ENCODE peak calls at places on chromosomes 12 and 14, in nine cellular contexts. I is H1, V is Peyer's patch, A is HepG2, M is HCT116, H is uterus, U is GM12892, E is IMR-90, Q is ovary. W is an unnamed sample.

GRCh38 chr12:98696036-98696646 is 51.1 kb downstream of the APAF1 start:
- DNase-seq in A (no peak), H (no peak), M (no peak), U (no peak), Q (no peak), I (peak; percentile 48), V (no peak), E (peak; percentile 9), W (no peak)

GRCh38 chr12:13583630-13584029 is 387.1 kb downstream of the EMP1 start:
- DNase-seq in V (no peak), M (no peak), A (no peak), H (no peak), I (no peak), E (no peak), Q (no peak), U (no peak), W (no peak)

GRCh38 chr14:23577710-23578392 is 739 bp downstream of the JPH4 start:
- DNase-seq in Q (no peak), E (no peak), M (no peak), U (no peak), H (no peak), A (no peak), V (no peak), I (peak; percentile 71), W (no peak)

GRCh38 chr14:38255408-38255672 is 553 bp downstream of the CLEC14A start:
- DNase-seq in H (no peak), U (no peak), I (peak; percentile 73), V (peak; percentile 45), M (no peak), Q (no peak), E (no peak), A (no peak), W (no peak)

GRCh38 chr12:119988440-119988787 is 622 bp upstream of the BICDL1 start:
- DNase-seq in M (no peak), I (no peak), U (no peak), H (no peak), Q (no peak), A (no peak), E (peak; percentile 42), V (no peak), W (peak; percentile 4)

GRCh38 chr14:69850086-69850735 is 29.0 kb upstream of the SMOC1 start:
- DNase-seq in I (peak; percentile 43), E (no peak), U (peak; percentile 39), A (peak; percentile 86), H (no peak), V (no peak), Q (no peak), M (no peak), W (no peak)

GRCh38 chr12:109253913-109254544 is 55.1 kb downstream of the FOXN4 start:
- DNase-seq in Q (no peak), H (no peak), U (no peak), I (no peak), E (no peak), A (no peak), V (no peak), M (no peak), W (no peak)

GRCh38 chr12:25653487-25654175 is 100.5 kb upstream of the LMNTD1 start:
- DNase-seq in A (no peak), Q (no peak), V (no peak), H (no peak), U (no peak), E (no peak), I (no peak), M (no peak), W (peak; percentile 63)

GRCh38 chr12:113246478-113247122 is 25.3 kb downstream of the TPCN1 start:
- DNase-seq in E (peak; percentile 38), I (peak; percentile 53), U (no peak), H (no peak), V (peak; percentile 70), Q (peak; percentile 46), A (peak; percentile 47), M (no peak), W (no peak)

GRCh38 chr14:72063761-72064282 is 131.6 kb downstream of the RGS6 start:
- DNase-seq in H (no peak), I (no peak), E (no peak), Q (no peak), V (no peak), A (no peak), U (no peak), M (no peak), W (no peak)

GRCh38 chr14:49893309-49894213 is 679 bp downstream of the ARF6 start:
- DNase-seq in Q (peak; percentile 53), H (peak; percentile 45), V (peak; percentile 82), I (no peak), A (no peak), U (peak; percentile 55), M (no peak), E (no peak), W (peak; percentile 42)

GRCh38 chr12:42076976-42077375 is 67.7 kb downstream of the GXYLT1 start:
- DNase-seq in H (no peak), U (no peak), Q (no peak), M (no peak), I (no peak), E (no peak), A (no peak), V (no peak), W (no peak)

GRCh38 chr12:3152892-3153291 is 75.7 kb downstream of the TSPAN9 start:
- DNase-seq in M (no peak), I (no peak), E (no peak), U (no peak), Q (no peak), A (no peak), V (peak; percentile 38), H (no peak), W (peak; percentile 73)

GRCh38 chr12:54891717-54892478 is 37.6 kb downstream of the MUCL1 start:
- DNase-seq in E (no peak), H (no peak), U (no peak), V (no peak), A (peak; percentile 89), I (no peak), M (no peak), Q (no peak), W (no peak)

GRCh38 chr14:84927096-84927910 is 602.6 kb upstream of the FLRT2 start:
- DNase-seq in U (no peak), Q (no peak), E (no peak), H (no peak), A (no peak), V (no peak), M (no peak), I (no peak), W (no peak)

GRCh38 chr12:90945070-90945649 is 9.8 kb downstream of the CCER1 start:
- DNase-seq in M (peak; percentile 21), Q (no peak), H (no peak), V (no peak), I (no peak), E (peak; percentile 49), U (no peak), A (peak; percentile 29), W (peak; percentile 24)

DNA sequence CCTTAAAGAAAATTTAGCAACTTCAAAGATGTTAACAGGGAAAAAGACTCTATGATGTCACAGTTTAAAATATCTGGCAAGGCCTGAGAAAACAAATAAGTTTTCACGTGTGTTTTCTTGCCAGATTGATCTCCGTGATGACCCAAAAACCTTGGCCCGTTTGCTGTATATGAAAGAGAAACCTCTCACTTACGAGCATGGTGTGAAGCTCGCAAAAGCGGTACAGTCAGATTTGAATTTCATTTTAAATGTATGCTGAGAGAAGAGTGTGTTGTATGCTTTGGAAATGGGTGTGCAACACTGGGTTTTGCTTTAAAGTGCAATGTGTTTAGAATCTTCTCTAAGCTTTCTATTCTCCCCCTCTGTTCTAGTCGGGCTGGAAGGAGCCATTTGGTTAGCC is 35.7 kb downstream of the GPHB5 start:
- DNase-seq in Q (no peak), V (no peak), E (no peak), I (no peak), M (no peak), H (no peak), A (no peak), U (no peak), W (no peak)
- TF ChIP-seq POLR2A in Q (no peak), V (no peak), E (no peak), I (no peak), M (no peak), H (no peak), A (no peak), U (no peak), W (no peak)

GRCh38 chr12:6688543-6688999 is 604 bp downstream of the ZNF384 start:
- DNase-seq in I (no peak), M (no peak), Q (peak; percentile 54), E (peak; percentile 13), V (peak; percentile 73), H (no peak), A (no peak), U (no peak), W (no peak)
- TF ChIP-seq POLR2A in I (no peak), M (no peak), Q (no peak), E (no peak), V (no peak), H (no peak), A (no peak), U (no peak), W (no peak)

GRCh38 chr14:77000340-77001235 is 27.9 kb downstream of the IRF2BPL start:
- DNase-seq in V (no peak), I (no peak), E (peak; percentile 79), Q (peak; percentile 41), U (no peak), A (no peak), M (no peak), H (no peak), W (peak; percentile 67)
- TF ChIP-seq POLR2A in V (no peak), I (no peak), E (no peak), Q (no peak), U (no peak), A (no peak), M (no peak), H (no peak), W (no peak)

GRCh38 chr12:132083731-132084641 is 60.1 kb downstream of the DDX51 start:
- DNase-seq in U (peak; percentile 99), I (peak; percentile 92), V (peak; percentile 96), M (peak; percentile 76), E (peak; percentile 84), H (peak; percentile 87), Q (peak; percentile 86), A (peak; percentile 91), W (peak; percentile 88)
- TF ChIP-seq POLR2A in U (peak; percentile 93), I (peak; percentile 79), V (peak; percentile 70), M (peak; percentile 81), E (peak; percentile 88), H (peak; percentile 77), Q (peak; percentile 92), A (peak; percentile 94), W (peak; percentile 84)

DNA sequence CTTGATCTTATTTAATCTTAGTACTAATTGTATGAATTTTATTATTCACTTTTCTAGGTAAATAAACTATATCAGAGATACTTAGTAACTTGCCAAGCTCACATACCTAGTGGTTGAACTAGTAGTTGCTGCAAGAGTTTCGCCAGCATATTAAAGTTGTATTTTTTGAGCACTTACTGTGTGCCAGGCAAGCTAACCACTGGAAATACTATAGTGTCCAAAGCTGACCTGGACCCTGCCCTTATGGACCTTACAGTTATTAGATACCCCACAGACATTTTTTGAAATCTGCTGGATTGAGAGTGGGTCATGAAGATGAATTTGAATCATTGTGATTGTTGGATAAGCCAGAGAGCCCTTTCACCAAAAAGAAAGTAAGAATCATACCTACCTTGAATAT is 125.0 kb downstream of the RAD51B start:
- DNase-seq in E (no peak), U (no peak), M (no peak), V (no peak), A (no peak), Q (no peak), I (no peak), H (no peak), W (no peak)
- TF ChIP-seq POLR2A in E (no peak), U (no peak), M (no peak), V (no peak), A (no peak), Q (no peak), I (no peak), H (no peak), W (no peak)

W was measured in endothelial cell of umbilical vein.